ENCODE peak calls at places on chromosomes 1 and 21, in six cellular contexts. B is ovary, F is choroid plexus epithelial cell, P is A673, C is IMR-90, N is psoas muscle. E is an unnamed sample.

GRCh38 chr21:42039911-42040351 is 29.8 kb upstream of the ZBTB21 start:
- DNase-seq in B (peak; percentile 75), F (peak; percentile 71), P (peak; percentile 12), C (peak; percentile 96), N (peak; percentile 44), E (peak; percentile 91)

GRCh38 chr1:6002714-6003501 is 10.7 kb upstream of the NPHP4 start:
- DNase-seq in B (peak; percentile 23), F (no peak), P (no peak), C (no peak), N (no peak), E (no peak)

GRCh38 chr1:62836856-62837540 is 53.1 kb downstream of the ATG4C start:
- DNase-seq in B (no peak), F (no peak), P (no peak), C (no peak), N (no peak), E (no peak)

GRCh38 chr1:200892958-200893357 is 1.7 kb upstream of the INAVA start:
- DNase-seq in B (no peak), F (no peak), P (no peak), C (no peak), N (no peak), E (no peak)

GRCh38 chr1:55702064-55702463 is 486.9 kb upstream of the USP24 start:
- DNase-seq in B (no peak), F (peak; percentile 80), P (peak; percentile 49), C (no peak), N (no peak), E (peak; percentile 57)

GRCh38 chr1:19341201-19342076 is 29.3 kb downstream of the SLC66A1 start:
- DNase-seq in B (peak; percentile 88), F (peak; percentile 84), P (peak; percentile 79), C (peak; percentile 65), N (peak; percentile 77), E (peak; percentile 80)

GRCh38 chr1:39919545-39919944 is 17.8 kb upstream of the MYCL start:
- DNase-seq in B (peak; percentile 35), F (peak; percentile 78), P (peak; percentile 49), C (peak; percentile 58), N (no peak), E (peak; percentile 67)

GRCh38 chr1:36093919-36094318 is 5.2 kb downstream of the ADPRS start:
- DNase-seq in B (peak; percentile 25), F (no peak), P (no peak), C (no peak), N (no peak), E (no peak)

GRCh38 chr21:36945496-36946138 is 20.9 kb downstream of the HLCS start:
- DNase-seq in B (no peak), F (peak; percentile 75), P (no peak), C (peak; percentile 28), N (no peak), E (peak; percentile 39)

GRCh38 chr1:210541680-210542358 is 213.1 kb downstream of the HHAT start:
- DNase-seq in B (no peak), F (no peak), P (no peak), C (peak; percentile 5), N (no peak), E (no peak)

GRCh38 chr1:63475761-63476160 is 47.3 kb downstream of the ITGB3BP start:
- DNase-seq in B (no peak), F (peak; percentile 5), P (no peak), C (peak; percentile 10), N (no peak), E (no peak)

GRCh38 chr1:25245393-25245792 is 1.9 kb downstream of the RSRP1 start:
- DNase-seq in B (no peak), F (no peak), P (no peak), C (no peak), N (no peak), E (no peak)

GRCh38 chr21:29133796-29134195 is 3.4 kb downstream of the MAP3K7CL start:
- DNase-seq in B (no peak), F (peak; percentile 72), P (no peak), C (no peak), N (no peak), E (no peak)

GRCh38 chr1:48093696-48094518 is 96.7 kb upstream of the TRABD2B start:
- DNase-seq in B (peak; percentile 48), F (peak; percentile 78), P (peak; percentile 61), C (peak; percentile 18), N (peak; percentile 27), E (peak; percentile 44)

GRCh38 chr1:236156512-236157208 is 14.3 kb downstream of the GPR137B start:
- DNase-seq in B (no peak), F (no peak), P (no peak), C (no peak), N (no peak), E (no peak)

GRCh38 chr1:213491468-213491867 is 440.4 kb downstream of the RPS6KC1 start:
- DNase-seq in B (no peak), F (no peak), P (no peak), C (no peak), N (no peak), E (no peak)

GRCh38 chr21:33075128-33075527 is 5.2 kb downstream of the OLIG1 start:
- DNase-seq in B (no peak), F (no peak), P (no peak), C (no peak), N (no peak), E (no peak)

GRCh38 chr1:110070968-110071307 is 466 bp upstream of the ALX3 start:
- DNase-seq in B (no peak), F (no peak), P (no peak), C (no peak), N (no peak), E (no peak)
- H3K4me3 ChIP-seq in B (no peak overlapping the region), F (no peak overlapping the region), P (peak overlapping the region; percentile 19), C (no peak overlapping the region), N (no peak overlapping the region), E (no peak overlapping the region)

GRCh38 chr1:206660136-206660535 is 24.6 kb upstream of the MAPKAPK2 start:
- DNase-seq in B (no peak), F (no peak), P (no peak), C (no peak), N (no peak), E (no peak)

GRCh38 chr1:206658981-206659273 is 23.6 kb downstream of the DYRK3 start:
- DNase-seq in B (no peak), F (no peak), P (no peak), C (no peak), N (peak; percentile 29), E (no peak)

GRCh38 chr1:206656936-206657335 is 21.6 kb downstream of the DYRK3 start:
- DNase-seq in B (no peak), F (no peak), P (no peak), C (no peak), N (no peak), E (no peak)

GRCh38 chr1:206661161-206661820 is 23.4 kb upstream of the MAPKAPK2 start:
- DNase-seq in B (no peak), F (no peak), P (no peak), C (no peak), N (no peak), E (no peak)

DNA sequence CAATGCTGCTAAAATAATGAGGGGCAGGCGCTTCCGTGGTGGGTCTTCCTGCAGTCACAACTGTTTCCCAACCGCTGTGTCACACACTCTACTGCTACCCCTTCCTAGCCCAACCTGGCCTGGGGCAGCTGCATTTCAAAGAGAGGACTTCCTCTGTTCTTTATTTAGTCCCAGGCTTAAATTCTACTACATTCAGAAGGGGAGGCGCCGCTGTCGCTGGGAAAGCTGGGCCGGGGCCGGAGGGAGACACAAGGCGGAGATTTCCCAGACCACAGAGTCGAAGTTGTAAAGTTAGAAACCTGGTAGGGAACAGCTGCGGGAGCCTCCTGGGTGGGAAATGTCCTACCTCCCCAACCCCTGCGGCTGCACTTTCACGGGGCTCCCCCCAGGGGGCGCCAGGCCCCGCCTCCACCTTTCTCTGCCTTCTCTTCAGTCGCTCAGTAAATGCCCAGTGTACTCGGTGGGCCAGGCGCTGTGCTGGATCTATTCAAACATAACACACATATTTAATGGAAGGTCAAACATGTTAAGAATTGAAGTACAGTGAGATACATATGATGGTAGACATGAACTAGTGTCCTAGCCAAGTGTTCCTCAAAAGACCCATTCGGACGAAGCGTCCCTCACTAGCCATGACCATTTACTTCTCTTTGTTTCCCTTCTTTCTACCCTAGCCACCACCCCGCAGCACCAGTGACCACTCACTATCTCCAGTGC is 23.1 kb downstream of the DYRK3 start:
- DNase-seq in B (no peak), F (peak; percentile 41), P (peak; percentile 49), C (no peak), N (peak; percentile 58), E (no peak)
- TF ChIP-seq CTCF in B (no peak), F (peak; percentile 85), P (peak; percentile 90), C (peak; percentile 59), N (peak; percentile 90), E (peak; percentile 54)

GRCh38 chr1:226736001-226736907 is 2.8 kb downstream of the ITPKB start:
- DNase-seq in B (no peak), F (no peak), P (no peak), C (no peak), N (peak; percentile 38), E (no peak)

GRCh38 chr1:226735576-226735975 is 3.5 kb downstream of the ITPKB start:
- DNase-seq in B (no peak), F (no peak), P (no peak), C (no peak), N (no peak), E (no peak)

GRCh38 chr1:226733876-226734414 is 5.1 kb downstream of the ITPKB start:
- DNase-seq in B (no peak), F (no peak), P (no peak), C (peak; percentile 41), N (no peak), E (no peak)

GRCh38 chr1:226733309-226733708 is 5.8 kb downstream of the ITPKB start:
- DNase-seq in B (no peak), F (no peak), P (no peak), C (no peak), N (no peak), E (no peak)

DNA sequence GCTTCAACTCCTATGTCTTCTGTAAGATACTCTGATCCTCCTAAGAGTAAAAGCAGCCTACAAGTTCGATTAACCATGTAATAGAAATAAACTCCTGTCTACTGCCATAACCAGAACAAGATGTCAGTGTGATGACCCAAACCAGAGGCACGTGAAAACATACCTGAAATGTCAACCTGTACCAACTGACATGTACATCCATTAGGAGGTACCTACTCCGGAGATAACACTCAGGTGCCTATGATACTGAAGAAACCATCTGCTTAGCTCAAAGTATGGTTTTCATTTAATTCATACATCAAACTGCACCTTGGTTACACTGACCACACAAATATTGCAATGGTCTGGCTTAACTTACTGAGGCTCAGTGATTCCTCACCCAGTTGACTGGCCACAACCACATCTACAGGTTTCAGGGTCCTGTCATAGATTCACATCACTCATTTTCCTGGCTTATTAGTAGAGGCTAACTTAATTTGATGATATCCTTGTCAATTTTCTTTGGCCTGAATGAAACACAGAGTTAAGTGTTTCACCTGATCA is 4.4 kb downstream of the ITPKB start:
- DNase-seq in B (no peak), F (no peak), P (no peak), C (no peak), N (no peak), E (no peak)
- H3K4me3 ChIP-seq in B (peak overlapping the region; percentile 74), F (no peak overlapping the region), P (no peak overlapping the region), C (no peak overlapping the region), N (peak overlapping the region; percentile 94), E (no peak overlapping the region)

DNA sequence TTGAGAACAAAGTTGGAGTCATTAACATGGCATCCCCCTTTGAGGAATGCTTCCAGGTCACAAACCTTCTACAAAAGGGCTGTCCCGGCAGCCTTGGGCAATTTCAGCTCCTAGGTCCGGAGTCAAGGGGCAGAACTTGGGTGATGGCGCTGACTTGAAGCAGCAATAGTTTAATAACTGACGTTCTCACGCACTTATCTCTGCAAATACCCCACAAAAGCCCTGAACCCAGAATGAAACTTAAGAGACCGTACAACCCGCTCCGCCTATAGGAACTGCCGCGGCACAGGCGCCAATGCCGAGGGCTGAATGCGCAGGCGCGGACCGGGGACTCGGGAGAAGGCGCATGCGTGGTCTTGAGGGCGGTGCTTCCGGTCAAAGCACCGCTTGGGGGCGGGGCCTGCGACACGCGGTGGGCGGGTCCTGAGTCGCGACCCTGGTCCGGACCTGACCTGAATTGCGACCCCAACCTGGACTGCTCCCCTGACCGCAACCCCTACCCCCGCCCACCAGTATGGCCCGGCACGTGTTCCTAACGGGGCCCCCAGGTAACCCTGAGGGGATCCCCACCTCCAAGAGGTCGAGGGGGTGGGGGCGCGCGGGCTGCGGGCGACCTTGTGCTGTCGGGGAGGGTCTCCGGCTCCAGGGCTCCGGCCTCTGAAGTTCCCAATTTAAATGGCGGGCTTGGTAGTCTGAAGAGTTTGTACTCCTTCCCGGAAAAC is at the start of gene NTPCR:
- DNase-seq in B (peak; percentile 97), F (peak; percentile 95), P (peak; percentile 95), C (peak; percentile 90), N (peak; percentile 94), E (peak; percentile 89)
- TF ChIP-seq CTCF in B (no peak), F (peak; percentile 38), P (no peak), C (no peak), N (no peak), E (no peak)

E was measured in fibroblast of mammary gland.